ENCODE peak calls at places on chromosomes 12 and 14, in five cellular contexts. I is AG10803, C is BE2C, K is WERI-Rb-1, N is endothelial cell. O is an unnamed sample.
A peak's percentile ranks its signal among the peaks of the same experiment; 100 is the strongest.

GRCh38 chr12:27343255-27344000 is 10.8 kb downstream of the BMAL2 start:
- DNase-seq in C (no peak), I (peak; percentile 88), K (no peak), N (no peak), O (no peak)

GRCh38 chr12:93127582-93128331 is 198.7 kb upstream of the EEA1 start:
- DNase-seq in K (no peak), N (no peak), I (peak; percentile 91), C (peak; percentile 22), O (no peak)

GRCh38 chr14:53979747-53980642 is 23.4 kb upstream of the BMP4 start:
- DNase-seq in I (peak; percentile 78), K (no peak), C (no peak), N (no peak), O (no peak)

GRCh38 chr12:124750787-124751471 is 112.7 kb downstream of the SCARB1 start:
- DNase-seq in K (peak; percentile 82), C (peak; percentile 65), N (peak; percentile 23), I (no peak), O (peak; percentile 36)

GRCh38 chr12:21677622-21678277 is 20.1 kb upstream of the LDHB start:
- DNase-seq in N (no peak), C (no peak), K (no peak), I (no peak), O (peak; percentile 25)

GRCh38 chr12:54257332-54257731 is 22.6 kb downstream of the CBX5 start:
- DNase-seq in N (no peak), K (no peak), I (no peak), C (no peak), O (no peak)

GRCh38 chr14:41570415-41571155 is 36.1 kb upstream of the LRFN5 start:
- DNase-seq in K (no peak), N (no peak), C (no peak), I (no peak), O (no peak)

GRCh38 chr14:67620217-67620789 is 583 bp downstream of the ARG2 start:
- DNase-seq in I (no peak), N (no peak), K (peak; percentile 35), C (peak; percentile 15), O (no peak)

GRCh38 chr14:85074955-85075354 is 455.0 kb upstream of the FLRT2 start:
- DNase-seq in N (no peak), I (no peak), C (no peak), K (no peak), O (no peak)

GRCh38 chr12:56151672-56152131 is 685 bp upstream of the MYL6B start:
- DNase-seq in C (peak; percentile 65), N (peak; percentile 51), K (peak; percentile 78), I (no peak), O (peak; percentile 85)

GRCh38 chr12:105076098-105076497 is 8.2 kb downstream of the ALDH1L2 start:
- DNase-seq in K (no peak), I (peak; percentile 93), N (no peak), C (no peak), O (no peak)

GRCh38 chr12:1811281-1811947 is 9.0 kb upstream of the LRTM2 start:
- DNase-seq in C (no peak), N (no peak), I (no peak), K (no peak), O (peak; percentile 65)

GRCh38 chr12:64077922-64078321 is 144.2 kb downstream of the KICS2 start:
- DNase-seq in N (no peak), C (no peak), K (no peak), I (no peak), O (no peak)
- TF ChIP-seq CTCF in N (peak; percentile 60), C (peak; percentile 44), K (no peak), I (peak; percentile 52), O (no peak)

DNA sequence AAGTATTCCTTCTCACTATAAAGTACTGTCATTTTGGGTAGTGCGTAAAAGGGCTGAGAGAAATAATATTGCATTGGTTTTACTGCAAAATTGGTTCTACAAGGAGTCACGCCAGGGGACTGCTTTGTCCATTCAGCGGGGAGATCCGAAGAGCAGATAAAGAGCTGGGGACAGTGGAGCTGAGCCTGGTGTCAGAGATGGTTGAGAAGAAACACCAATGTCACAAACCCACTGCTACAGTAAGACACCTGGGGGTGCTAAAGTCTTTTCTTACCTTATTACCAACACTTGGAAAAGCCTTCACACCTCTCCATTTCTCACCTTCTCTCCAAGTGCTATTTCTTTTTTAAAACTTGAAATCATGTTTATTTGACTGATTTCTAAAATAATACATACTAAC is 14.1 kb downstream of the IL31 start:
- DNase-seq in C (no peak), I (no peak), N (no peak), K (no peak), O (no peak)
- TF ChIP-seq CTCF in C (no peak), I (no peak), N (no peak), K (peak; percentile 45), O (peak; percentile 43)

GRCh38 chr14:98227727-98228111 is 1044.3 kb downstream of the BCL11B start:
- DNase-seq in N (no peak), K (no peak), I (no peak), C (no peak), O (no peak)

GRCh38 chr14:98231210-98231609 is 1040.8 kb downstream of the BCL11B start:
- DNase-seq in I (no peak), N (no peak), C (no peak), K (no peak), O (no peak)

GRCh38 chr14:98227000-98227726 is 1044.8 kb downstream of the BCL11B start:
- DNase-seq in K (no peak), I (no peak), N (no peak), C (no peak), O (peak; percentile 72)

GRCh38 chr14:98226411-98226810 is 1045.6 kb downstream of the BCL11B start:
- DNase-seq in I (no peak), K (no peak), N (no peak), C (no peak), O (no peak)

GRCh38 chr14:98229676-98230366 is 1042.2 kb downstream of the BCL11B start:
- DNase-seq in C (no peak), N (no peak), I (no peak), K (no peak), O (peak; percentile 31)
- TF ChIP-seq CTCF in C (no peak), N (no peak), I (peak; percentile 6), K (no peak), O (no peak)

GRCh38 chr14:106547735-106548550 is 1021.6 kb downstream of the TMEM121 start:
- DNase-seq in N (no peak), C (no peak), I (no peak), K (no peak), O (no peak)

GRCh38 chr14:106556665-106557289 is 1030.4 kb downstream of the TMEM121 start:
- DNase-seq in I (no peak), K (peak; percentile 69), N (no peak), C (peak; percentile 79), O (peak; percentile 88)

GRCh38 chr14:106549064-106549463 is 1022.7 kb downstream of the TMEM121 start:
- DNase-seq in N (no peak), C (no peak), I (no peak), K (no peak), O (no peak)

DNA sequence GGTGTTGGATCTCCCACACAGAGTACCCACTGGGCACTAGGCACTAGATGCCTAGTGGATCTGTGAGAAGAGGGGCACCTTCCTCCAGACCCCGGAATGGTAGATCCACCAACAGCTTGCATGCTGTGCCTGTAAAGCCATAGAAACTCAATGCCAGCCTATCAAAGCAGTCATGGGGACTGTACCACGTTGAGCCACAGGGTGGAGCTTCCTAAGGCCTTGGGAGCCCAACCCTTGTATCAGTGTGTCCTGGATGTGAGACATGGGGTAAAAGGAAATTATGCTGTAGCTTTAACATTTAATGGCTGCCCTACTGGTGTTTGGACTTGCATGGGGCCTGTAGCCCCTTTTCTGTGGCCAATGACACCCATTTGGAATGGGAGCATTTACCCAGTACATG is 1024.9 kb downstream of the TMEM121 start:
- DNase-seq in N (no peak), K (no peak), C (no peak), I (no peak), O (peak; percentile 26)
- TF ChIP-seq CTCF in N (no peak), K (peak; percentile 33), C (peak; percentile 35), I (no peak), O (no peak)

DNA sequence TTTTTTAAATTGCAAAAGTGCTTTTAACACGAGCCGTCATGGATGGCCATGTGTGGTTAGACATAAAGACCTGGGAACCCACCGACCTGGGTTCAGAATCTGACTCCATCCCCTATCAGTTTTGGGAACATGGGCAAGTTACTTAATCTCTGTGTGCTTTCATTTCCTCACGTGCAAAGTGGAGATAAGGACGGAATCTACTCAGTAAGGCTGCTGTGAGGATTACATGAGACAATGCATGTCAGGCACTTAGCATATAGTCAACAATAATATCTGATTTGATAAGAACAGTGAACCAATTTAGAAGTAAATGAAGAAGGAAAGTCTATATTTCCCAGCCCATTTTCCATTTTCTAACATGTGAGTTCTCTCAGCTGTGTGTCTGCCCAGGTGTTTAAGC is 235.4 kb downstream of the SUDS3 start:
- DNase-seq in K (no peak), N (no peak), I (no peak), C (no peak), O (no peak)
- TF ChIP-seq CTCF in K (no peak), N (no peak), I (no peak), C (no peak), O (no peak)

GRCh38 chr14:89892953-89893352 is 61.6 kb downstream of the EFCAB11 start:
- DNase-seq in C (no peak), K (no peak), I (no peak), N (no peak), O (no peak)

GRCh38 chr14:89890589-89890988 is 63.9 kb downstream of the EFCAB11 start:
- DNase-seq in C (no peak), K (no peak), I (no peak), N (no peak), O (no peak)

GRCh38 chr14:89891055-89891454 is 63.5 kb downstream of the EFCAB11 start:
- DNase-seq in I (no peak), N (no peak), C (no peak), K (no peak), O (no peak)
- TF ChIP-seq CTCF in I (no peak), N (no peak), C (no peak), K (no peak), O (no peak)

DNA sequence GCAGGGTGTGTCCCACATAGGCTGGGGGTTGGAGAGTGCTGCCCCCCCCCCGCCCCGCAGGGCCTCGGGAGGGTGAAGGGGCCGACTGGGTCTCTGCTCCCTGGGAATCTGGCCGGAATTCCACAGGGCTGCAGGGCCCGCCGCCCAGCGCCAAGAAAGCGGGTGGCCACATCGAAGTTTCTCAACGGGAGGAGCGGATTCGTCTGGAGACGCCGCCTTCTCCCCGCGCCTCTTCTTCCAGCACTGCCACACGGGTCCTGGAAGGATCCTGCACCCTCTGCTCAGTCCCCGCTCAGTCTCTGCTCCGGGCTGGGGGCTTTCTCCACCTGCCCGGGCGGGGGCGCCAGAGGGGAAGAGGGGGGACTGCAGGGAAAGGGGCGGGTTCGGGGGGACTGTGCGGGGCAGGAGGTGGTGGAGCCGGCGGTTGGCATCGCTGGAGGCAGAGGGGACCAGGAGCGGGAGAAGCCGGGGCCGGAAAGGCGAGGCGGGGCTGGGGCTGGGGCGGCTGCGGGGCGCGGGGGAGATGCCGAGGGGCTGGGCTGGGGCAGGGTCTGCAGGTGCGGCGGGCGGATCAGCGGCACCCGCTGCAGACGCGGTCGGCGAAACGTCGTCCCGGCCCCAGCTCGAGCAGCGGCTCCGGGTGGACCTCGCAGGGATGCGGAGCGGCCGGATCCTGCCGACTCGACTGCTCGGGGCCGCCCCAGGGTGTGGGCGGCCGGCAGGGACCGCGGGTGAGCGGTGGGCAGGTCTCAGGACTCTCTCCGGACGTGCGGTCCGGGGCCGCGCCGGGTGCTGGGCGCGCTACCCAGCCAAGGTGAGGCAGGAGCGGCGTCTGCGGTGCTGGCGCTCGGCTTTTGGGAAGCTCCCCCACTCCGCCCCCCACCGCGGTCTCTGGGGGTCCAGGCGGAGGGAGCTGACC is 811.4 kb upstream of the TMEM132C start:
- DNase-seq in I (no peak), C (no peak), N (no peak), K (no peak), O (no peak)
- TF ChIP-seq CTCF in I (peak; percentile 10), C (no peak), N (no peak), K (no peak), O (no peak)

GRCh38 chr12:71727958-71728357 is 26.7 kb upstream of the RAB21 start:
- DNase-seq in I (no peak), N (no peak), C (no peak), K (no peak), O (peak; percentile 5)
- TF ChIP-seq CTCF in I (no peak), N (no peak), C (no peak), K (no peak), O (no peak)